ENCODE peak calls at places on chromosomes 1 and 21, in four cellular contexts. N is NCI-H446, O is GM13977, B is brain microvascular endothelial cell. Q is an unnamed sample.

GRCh38 chr1:40182956-40183710 is 21.9 kb downstream of the RLF start:
- DNase-seq in N (peak; percentile 31), O (no peak), B (peak; percentile 28), Q (no peak)

GRCh38 chr1:66383168-66383567 is 150.8 kb upstream of the SGIP1 start:
- DNase-seq in N (no peak), O (no peak), B (no peak), Q (no peak)

GRCh38 chr1:222167111-222167510 is 380.8 kb downstream of the HHIPL2 start:
- DNase-seq in N (peak; percentile 11), O (peak; percentile 22), B (peak; percentile 27), Q (no peak)

GRCh38 chr1:156101880-156102279 is 12.6 kb upstream of the LMNA start:
- DNase-seq in N (no peak), O (no peak), B (no peak), Q (no peak)

GRCh38 chr1:33455537-33456301 is 16.7 kb upstream of the ZSCAN20 start:
- DNase-seq in N (no peak), O (peak; percentile 71), B (peak; percentile 90), Q (peak; percentile 42)

GRCh38 chr21:35079181-35079580 is 30.1 kb upstream of the RUNX1 start:
- DNase-seq in N (no peak), O (no peak), B (no peak), Q (no peak)

GRCh38 chr21:45373991-45374816 is 30.8 kb upstream of the COL18A1 start:
- DNase-seq in N (no peak), O (no peak), B (no peak), Q (no peak)

GRCh38 chr1:59631561-59631960 is 183.2 kb upstream of the HOOK1 start:
- DNase-seq in N (no peak), O (no peak), B (no peak), Q (no peak)

GRCh38 chr1:221392453-221392852 is 349.4 kb downstream of the DUSP10 start:
- DNase-seq in N (peak; percentile 41), O (no peak), B (no peak), Q (no peak)

GRCh38 chr1:8752921-8753713 is 64.3 kb downstream of the RERE start:
- DNase-seq in N (no peak), O (no peak), B (no peak), Q (no peak)

GRCh38 chr1:201119206-201119814 is 7.1 kb upstream of the CACNA1S start:
- DNase-seq in N (no peak), O (peak; percentile 72), B (peak; percentile 47), Q (no peak)

GRCh38 chr1:53590581-53591515 is 131.6 kb downstream of the DMRTB1 start:
- DNase-seq in N (no peak), O (no peak), B (no peak), Q (no peak)

GRCh38 chr1:113834716-113835115 is 22.4 kb upstream of the RSBN1 start:
- DNase-seq in N (no peak), O (no peak), B (no peak), Q (no peak)

GRCh38 chr1:43729816-43730463 is 22.6 kb downstream of the ST3GAL3 start:
- DNase-seq in N (no peak), O (no peak), B (no peak), Q (no peak)

GRCh38 chr1:28129150-28129549 is 40.7 kb upstream of the EYA3 start:
- DNase-seq in N (no peak), O (no peak), B (peak; percentile 52), Q (no peak)

GRCh38 chr1:93845554-93846150 is 33.4 kb downstream of the DNTTIP2 start:
- DNase-seq in N (peak; percentile 57), O (peak; percentile 56), B (peak; percentile 92), Q (peak; percentile 81)

GRCh38 chr1:30479576-30479975 is 243.8 kb downstream of the MATN1 start:
- DNase-seq in N (no peak), O (no peak), B (no peak), Q (no peak)

GRCh38 chr1:201385299-201385891 is 7.9 kb upstream of the TNNT2 start:
- DNase-seq in N (no peak), O (peak; percentile 87), B (peak; percentile 37), Q (peak; percentile 53)

GRCh38 chr1:109517337-109517736 is 7.8 kb upstream of the AMIGO1 start:
- DNase-seq in N (no peak), O (no peak), B (no peak), Q (no peak)

GRCh38 chr1:219563568-219563967 is 49.3 kb downstream of the ZC3H11B start:
- DNase-seq in N (no peak), O (no peak), B (no peak), Q (no peak)

GRCh38 chr1:84887261-84887934 is 5.6 kb downstream of the LPAR3 start:
- DNase-seq in N (no peak), O (no peak), B (no peak), Q (no peak)

GRCh38 chr21:45104560-45104959 is 30.2 kb downstream of the ADARB1 start:
- DNase-seq in N (no peak), O (no peak), B (no peak), Q (no peak)

GRCh38 chr1:168917796-168918195 is 188.7 kb upstream of the ATP1B1 start:
- DNase-seq in N (no peak), O (no peak), B (no peak), Q (no peak)

GRCh38 chr1:20439282-20439681 is 46.7 kb downstream of the CAMK2N1 start:
- DNase-seq in N (no peak), O (no peak), B (peak; percentile 30), Q (no peak)

GRCh38 chr1:20358761-20359263 is 68.1 kb downstream of the VWA5B1 start:
- DNase-seq in N (no peak), O (no peak), B (no peak), Q (peak; percentile 54)

Q was measured in NCI-H1417.